ENCODE peak calls at places on chromosomes 13 and 19, in seven cellular contexts. I is H9, Z is IMR-90, G is mesendoderm, K is H1, J is mesenchymal stem cell, T is trophoblast cell. B is an unnamed sample.

GRCh38 chr19:46006411-46006810 is 11.1 kb downstream of the CCDC61 start:
- DNase-seq in J (no peak), I (no peak), T (no peak), K (no peak), Z (no peak), G (no peak), B (no peak)

GRCh38 chr19:342801-343421 is 1.7 kb downstream of the MIER2 start:
- DNase-seq in T (peak), G (no peak), I (no peak), J (peak), K (no peak), Z (peak), B (no peak)

GRCh38 chr13:87331178-87331577 is 340.0 kb upstream of the SLITRK5 start:
- DNase-seq in Z (no peak), I (no peak), T (peak), K (no peak), J (peak), G (no peak), B (no peak)

GRCh38 chr13:99074693-99075092 is 96.8 kb upstream of the DOCK9 start:
- DNase-seq in J (no peak), I (no peak), G (no peak), Z (no peak), T (no peak), K (no peak), B (no peak)

GRCh38 chr19:34963531-34964406 is at the start of gene ZNF792:
- DNase-seq in I (peak), T (peak), Z (peak), G (peak), K (peak), J (peak), B (peak)

GRCh38 chr13:51861728-51862300 is at the start of gene CCDC70:
- DNase-seq in T (no peak), J (no peak), I (no peak), G (no peak), K (no peak), Z (peak), B (no peak)

GRCh38 chr13:24617394-24618218 is 62.6 kb upstream of the ATP12A start:
- DNase-seq in Z (no peak), J (no peak), I (no peak), K (no peak), T (peak), G (peak), B (no peak)

GRCh38 chr13:33464345-33464744 is 178.8 kb upstream of the STARD13 start:
- DNase-seq in K (no peak), I (no peak), J (no peak), G (no peak), T (no peak), Z (no peak), B (no peak)

GRCh38 chr19:42831221-42832019 is 48.1 kb downstream of the PSG1 start:
- DNase-seq in J (no peak), K (no peak), G (no peak), Z (no peak), T (peak), I (no peak), B (no peak)

GRCh38 chr19:54518844-54519243 is 16.2 kb downstream of the LAIR2 start:
- DNase-seq in T (peak), K (no peak), Z (no peak), J (no peak), G (no peak), I (no peak), B (no peak)

GRCh38 chr13:39930060-39930459 is 274.6 kb downstream of the COG6 start:
- DNase-seq in Z (no peak), J (no peak), I (no peak), G (no peak), K (no peak), T (no peak), B (no peak)

GRCh38 chr19:31118292-31118925 is 230.8 kb downstream of the TSHZ3 start:
- DNase-seq in Z (no peak), K (no peak), I (no peak), G (peak), J (peak), T (peak), B (no peak)

GRCh38 chr13:104327217-104327616 is 1261.0 kb upstream of the SLC10A2 start:
- DNase-seq in I (no peak), Z (no peak), J (no peak), K (no peak), G (no peak), T (no peak), B (no peak)

GRCh38 chr13:43153436-43154082 is 130.2 kb downstream of the DNAJC15 start:
- DNase-seq in K (no peak), J (peak), G (peak), Z (peak), T (peak), I (no peak), B (no peak)

GRCh38 chr13:40539954-40540706 is 126.3 kb downstream of the FOXO1 start:
- DNase-seq in T (peak), K (no peak), G (peak), I (peak), J (peak), Z (peak), B (peak)

GRCh38 chr19:18789883-18790565 is 1.1 kb downstream of the COMP start:
- DNase-seq in J (no peak), Z (no peak), I (peak), T (no peak), G (peak), K (peak), B (no peak)

GRCh38 chr19:53906211-53907192 is 2.6 kb upstream of the CACNG7 start:
- DNase-seq in G (no peak), K (peak), I (peak), Z (no peak), J (no peak), T (no peak), B (peak)

GRCh38 chr19:20388826-20389225 is 176.8 kb downstream of the ZNF737 start:
- DNase-seq in I (no peak), G (no peak), T (no peak), Z (no peak), J (no peak), K (no peak), B (no peak)

GRCh38 chr13:103130681-103131210 is 64.5 kb upstream of the SLC10A2 start:
- DNase-seq in K (no peak), T (no peak), Z (no peak), J (no peak), G (no peak), I (no peak), B (no peak)

GRCh38 chr19:14654786-14655185 is 19.9 kb downstream of the ADGRE3 start:
- DNase-seq in J (no peak), K (no peak), T (no peak), G (no peak), Z (no peak), I (no peak), B (no peak)

GRCh38 chr13:43953370-43953769 is 73.7 kb downstream of the LACC1 start:
- DNase-seq in J (no peak), T (peak), G (peak), K (no peak), Z (no peak), I (no peak), B (no peak)

GRCh38 chr19:58582985-58583384 is 9.8 kb upstream of the MZF1 start:
- DNase-seq in Z (no peak), G (no peak), T (no peak), I (peak), K (no peak), J (no peak), B (no peak)

GRCh38 chr13:54373211-54373610 is 1344.6 kb downstream of the OLFM4 start:
- DNase-seq in G (peak), Z (no peak), T (no peak), J (no peak), I (peak), K (no peak), B (no peak)

GRCh38 chr19:10001899-10002298 is 8.4 kb downstream of the COL5A3 start:
- DNase-seq in Z (no peak), I (peak), J (no peak), K (peak), T (no peak), G (peak), B (no peak)

GRCh38 chr19:47315125-47315821 is 5.6 kb downstream of the C5AR1 start:
- DNase-seq in Z (peak), T (peak), J (peak), G (peak), I (peak), K (no peak), B (no peak)

DNA sequence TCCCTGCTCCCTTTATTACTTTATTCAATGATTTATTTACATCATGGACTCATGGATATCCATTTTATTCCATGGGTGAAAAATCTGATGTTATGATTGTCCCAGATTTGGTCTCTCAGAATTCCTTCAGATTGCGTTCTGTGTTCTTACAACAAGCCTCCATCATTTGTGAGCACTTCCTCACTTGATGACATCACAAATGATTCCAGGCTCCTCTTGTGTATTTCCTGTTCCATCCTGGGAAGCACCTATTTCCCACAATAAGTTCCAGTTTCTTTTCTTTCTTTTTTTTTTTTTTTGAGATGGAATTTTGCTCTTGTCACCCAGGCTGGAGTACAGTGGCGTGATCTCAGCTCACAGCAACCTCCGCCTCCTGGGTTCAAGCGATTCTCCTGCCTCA is 6.7 kb downstream of the ACP7 start:
- DNase-seq in T (no peak), Z (no peak), I (no peak), G (no peak), K (no peak), J (no peak), B (no peak)
- H3K23ac ChIP-seq in T (no peak), Z (no peak), I (no peak), G (no peak), K (no peak), J (no peak), B (no peak)

DNA sequence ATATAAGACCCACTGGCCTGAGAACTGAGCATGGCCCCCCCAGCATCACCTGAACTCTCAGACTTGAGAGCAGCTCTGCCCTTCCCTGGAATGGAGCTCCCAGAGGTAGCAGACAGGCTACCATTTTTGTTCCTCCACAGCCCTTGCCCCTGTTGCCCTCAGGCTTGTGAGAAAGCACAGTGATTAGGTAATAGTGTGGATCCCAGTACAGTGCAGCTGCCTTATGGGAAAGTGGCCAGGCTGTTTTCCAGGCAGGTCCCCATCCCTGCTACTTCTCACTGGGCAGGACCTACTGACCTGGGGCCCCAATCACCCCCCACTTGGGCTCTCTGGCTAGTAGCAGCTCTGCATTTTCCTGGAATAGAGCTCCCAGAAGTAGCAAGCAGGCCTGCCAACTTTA is 834.0 kb downstream of the DACH1 start:
- DNase-seq in G (no peak), I (no peak), K (no peak), Z (no peak), T (peak), J (no peak), B (no peak)
- H3K23ac ChIP-seq in G (no peak), I (no peak), K (no peak), Z (no peak), T (no peak), J (no peak), B (no peak)

DNA sequence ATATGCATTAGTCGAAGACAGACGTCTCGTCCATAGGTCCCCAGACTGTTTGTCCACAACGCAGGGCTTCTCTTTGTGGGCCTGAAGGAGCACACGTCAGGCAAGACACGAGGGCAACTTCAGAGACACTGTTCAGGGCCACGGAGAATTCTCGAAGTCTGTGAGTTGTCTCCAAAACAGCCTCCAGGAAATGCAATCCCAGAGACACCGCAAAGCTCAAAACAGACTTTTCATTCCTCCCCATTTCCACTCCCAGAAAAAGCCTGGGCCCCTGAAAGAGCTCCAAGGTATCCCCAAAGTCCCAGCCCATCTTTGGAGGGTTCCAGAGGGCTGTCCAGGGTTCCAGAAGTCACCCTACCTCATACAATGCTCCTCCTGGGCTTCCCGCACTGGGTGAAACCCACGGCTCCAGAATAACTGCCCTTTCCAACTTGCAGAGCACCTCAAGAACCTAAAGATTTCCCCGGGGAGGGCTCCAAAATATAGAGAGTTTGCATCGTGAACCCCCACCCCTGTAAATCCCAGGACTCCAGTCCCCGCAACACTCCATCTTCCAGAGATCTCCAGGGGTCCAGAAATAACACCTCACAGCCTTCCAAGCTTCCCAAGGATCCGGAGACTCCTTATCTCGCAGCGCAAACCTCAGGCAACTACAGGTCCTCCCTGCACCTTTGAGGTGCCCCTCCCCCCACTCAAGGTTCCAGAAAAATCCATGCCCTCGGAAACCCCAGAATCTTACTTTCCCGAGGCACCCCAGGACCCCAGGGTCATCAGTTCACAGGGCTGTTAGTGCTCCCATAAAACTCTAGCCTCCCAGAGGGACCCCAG is 690 bp upstream of the FTL start:
- DNase-seq in I (no peak), J (peak), K (peak), T (peak), G (peak), Z (peak), B (no peak)
- H3K23ac ChIP-seq in I (no peak), J (no peak), K (no peak), T (no peak), G (peak), Z (peak), B (no peak)

GRCh38 chr13:30796833-30797601 is 61.7 kb downstream of the ALOX5AP start:
- DNase-seq in I (no peak), J (no peak), G (peak), K (no peak), T (no peak), Z (peak), B (no peak)

GRCh38 chr13:30800107-30800506 is 64.8 kb downstream of the ALOX5AP start:
- DNase-seq in Z (no peak), J (no peak), K (no peak), I (no peak), T (no peak), G (no peak), B (no peak)

GRCh38 chr13:30797847-30798246 is 62.5 kb downstream of the ALOX5AP start:
- DNase-seq in J (no peak), K (no peak), T (no peak), Z (no peak), G (no peak), I (no peak), B (no peak)

GRCh38 chr13:30798776-30799625 is 63.7 kb downstream of the ALOX5AP start:
- DNase-seq in Z (peak), K (no peak), I (no peak), J (peak), G (peak), T (no peak), B (no peak)

GRCh38 chr13:30796132-30796832 is 60.9 kb downstream of the ALOX5AP start:
- DNase-seq in Z (peak), K (no peak), G (no peak), I (no peak), T (no peak), J (peak), B (no peak)
- H3K23ac ChIP-seq in Z (peak), K (no peak), G (no peak), I (no peak), T (no peak), J (no peak), B (no peak)

DNA sequence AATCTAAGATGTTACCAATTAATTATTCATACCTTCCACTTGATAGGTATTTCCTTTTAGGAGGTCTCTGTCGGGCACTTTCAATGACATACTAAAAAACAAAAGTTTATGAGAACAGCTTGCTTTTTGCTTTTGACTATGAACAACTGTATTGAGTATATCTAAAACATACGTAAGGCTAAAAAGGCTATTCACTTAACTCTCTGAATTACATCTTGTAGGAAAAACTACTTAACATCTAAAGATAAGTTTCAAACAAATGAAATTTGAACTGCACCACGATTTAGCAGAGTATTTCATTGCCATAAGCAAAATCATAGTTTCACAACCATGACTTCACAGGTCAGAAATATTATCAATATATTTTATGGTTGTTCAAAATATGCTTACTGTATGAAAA is 11.6 kb downstream of the SUPT20H start:
- DNase-seq in Z (no peak), T (no peak), I (no peak), G (no peak), J (no peak), K (no peak), B (no peak)
- H3K23ac ChIP-seq in Z (no peak), T (no peak), I (no peak), G (no peak), J (no peak), K (no peak), B (no peak)

GRCh38 chr19:17183271-17183757 is 31.8 kb upstream of the USE1 start:
- DNase-seq in J (no peak), Z (no peak), K (no peak), T (no peak), G (peak), I (no peak), B (no peak)

GRCh38 chr19:17172624-17173345 is 42.4 kb upstream of the USE1 start:
- DNase-seq in Z (no peak), T (peak), K (no peak), G (peak), J (no peak), I (no peak), B (no peak)

GRCh38 chr19:17183858-17184271 is 31.3 kb upstream of the USE1 start:
- DNase-seq in T (no peak), J (no peak), Z (no peak), K (no peak), I (no peak), G (no peak), B (no peak)

GRCh38 chr19:17180997-17181702 is 34.0 kb upstream of the USE1 start:
- DNase-seq in T (no peak), K (peak), J (no peak), I (peak), G (peak), Z (no peak), B (no peak)

DNA sequence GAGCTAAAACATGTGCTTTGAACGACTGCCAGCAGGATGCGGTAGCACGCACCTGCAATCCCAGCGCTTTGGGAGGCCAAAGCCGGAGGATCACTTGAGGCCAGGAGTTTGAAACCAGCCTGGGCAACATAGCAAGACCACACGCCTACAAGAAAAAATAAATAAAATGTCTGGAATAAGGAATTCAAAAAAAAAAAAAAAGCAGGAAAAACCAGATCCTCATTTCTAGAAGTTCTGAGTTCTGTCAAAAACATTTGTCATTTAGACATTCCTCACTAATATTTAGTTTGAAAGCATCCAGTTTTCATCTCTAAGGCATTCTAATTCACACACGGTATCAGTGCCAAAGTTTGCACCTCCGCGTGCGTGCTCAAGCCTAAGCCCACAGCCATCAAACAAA is 36.9 kb upstream of the USE1 start:
- DNase-seq in G (no peak), Z (no peak), I (no peak), K (no peak), T (peak), J (no peak), B (no peak)
- H3K23ac ChIP-seq in G (no peak), Z (no peak), I (no peak), K (no peak), T (no peak), J (no peak), B (no peak)

GRCh38 chr13:79075703-79076102 is 330.4 kb downstream of the RBM26 start:
- DNase-seq in I (no peak), G (no peak), K (no peak), Z (no peak), T (no peak), J (no peak), B (no peak)

GRCh38 chr13:79070343-79070974 is 335.6 kb downstream of the RBM26 start:
- DNase-seq in J (no peak), I (no peak), Z (no peak), G (no peak), K (no peak), T (no peak), B (no peak)
- H3K23ac ChIP-seq in J (no peak), I (no peak), Z (no peak), G (no peak), K (no peak), T (no peak), B (no peak)

GRCh38 chr19:56670961-56671612 is 470 bp downstream of the ZNF835 start:
- DNase-seq in Z (no peak), G (no peak), J (no peak), T (peak), I (no peak), K (no peak), B (peak)
- H3K23ac ChIP-seq in Z (no peak), G (no peak), J (no peak), T (no peak), I (no peak), K (peak), B (peak)